ENCODE peak calls at places on chromosomes 11 and 22, in six cellular contexts. C is heart left ventricle; F is kidney; E is uterus; G is astrocyte of the spinal cord; Q is activated CD8-positive, alpha-beta T cell treated with anti-CD3 and anti-CD28 coated beads for 36 hours. A is an unnamed sample.

GRCh38 chr11:134459246-134460043 is 47.4 kb upstream of the B3GAT1 start:
- DNase-seq in C (no peak), E (no peak), Q (no peak), F (no peak), G (no peak), A (no peak)

GRCh38 chr11:77353131-77353530 is 51.6 kb upstream of the GDPD4 start:
- DNase-seq in G (no peak), C (no peak), E (no peak), F (no peak), Q (no peak), A (no peak)

GRCh38 chr11:35337136-35337918 is 82.0 kb downstream of the SLC1A2 start:
- DNase-seq in F (no peak), E (no peak), G (peak; percentile 98), Q (peak; percentile 40), C (no peak), A (no peak)

GRCh38 chr11:6618117-6619020 is 853 bp downstream of the TPP1 start:
- DNase-seq in Q (peak; percentile 80), E (peak; percentile 89), G (peak; percentile 72), C (no peak), F (peak; percentile 82), A (no peak)

GRCh38 chr11:124602193-124602592 is 9.0 kb upstream of the PANX3 start:
- DNase-seq in F (no peak), G (peak; percentile 25), E (no peak), C (no peak), Q (no peak), A (no peak)

GRCh38 chr11:848380-848931 is 5.8 kb downstream of the TSPAN4 start:
- DNase-seq in E (no peak), G (no peak), Q (peak; percentile 74), F (no peak), C (no peak), A (no peak)

GRCh38 chr11:2144549-2145220 is 5.5 kb upstream of the IGF2 start:
- DNase-seq in E (no peak), C (no peak), F (no peak), G (no peak), Q (no peak), A (no peak)

GRCh38 chr22:45010532-45010900 is 711 bp upstream of the PHF21B start:
- DNase-seq in G (no peak), C (no peak), E (no peak), Q (no peak), F (peak; percentile 33), A (no peak)

GRCh38 chr11:75262436-75262835 is 21.9 kb downstream of the TPBGL start:
- DNase-seq in F (peak; percentile 25), G (no peak), Q (no peak), E (peak; percentile 6), C (no peak), A (no peak)

GRCh38 chr22:35961480-35961902 is 67.1 kb downstream of the RBFOX2 start:
- DNase-seq in Q (no peak), E (peak; percentile 73), C (no peak), F (peak; percentile 51), G (peak; percentile 82), A (no peak)

GRCh38 chr11:7600205-7600775 is 73.0 kb downstream of the CYB5R2 start:
- DNase-seq in C (no peak), F (no peak), Q (no peak), G (no peak), E (no peak), A (no peak)

GRCh38 chr22:49586244-49586748 is 241.4 kb downstream of the BRD1 start:
- DNase-seq in E (no peak), Q (no peak), G (no peak), C (no peak), F (peak; percentile 58), A (no peak)

GRCh38 chr11:63489879-63490278 is 1.1 kb downstream of the PLAAT5 start:
- DNase-seq in C (no peak), F (no peak), G (peak; percentile 67), Q (no peak), E (no peak), A (no peak)

GRCh38 chr11:86116386-86116726 is 47.5 kb upstream of the PICALM start:
- DNase-seq in E (no peak), Q (peak; percentile 62), C (no peak), G (peak; percentile 89), F (no peak), A (peak; percentile 43)

GRCh38 chr22:36432592-36433317 is 45.0 kb upstream of the MYH9 start:
- DNase-seq in Q (no peak), E (no peak), G (peak; percentile 49), C (no peak), F (no peak), A (no peak)

GRCh38 chr22:44567846-44568493 is 69.9 kb upstream of the RTL6 start:
- DNase-seq in E (no peak), G (peak; percentile 27), C (peak; percentile 70), F (no peak), Q (peak; percentile 63), A (no peak)

GRCh38 chr11:101715281-101715680 is 131.5 kb upstream of the TRPC6 start:
- DNase-seq in E (no peak), C (no peak), G (no peak), F (no peak), Q (no peak), A (no peak)

GRCh38 chr22:19038164-19038546 is 84.1 kb downstream of the DGCR2 start:
- DNase-seq in C (peak; percentile 43), E (no peak), Q (no peak), G (no peak), F (peak; percentile 43), A (no peak)

GRCh38 chr22:19035474-19036228 is 86.6 kb downstream of the DGCR2 start:
- DNase-seq in G (no peak), Q (no peak), C (no peak), E (no peak), F (peak; percentile 68), A (no peak)

GRCh38 chr22:19036229-19036522 is 86.0 kb downstream of the DGCR2 start:
- DNase-seq in E (no peak), F (no peak), C (no peak), Q (no peak), G (no peak), A (no peak)

GRCh38 chr22:19037282-19038163 is 84.7 kb downstream of the DGCR2 start:
- DNase-seq in E (no peak), G (no peak), F (peak; percentile 61), C (peak; percentile 44), Q (no peak), A (no peak)

DNA sequence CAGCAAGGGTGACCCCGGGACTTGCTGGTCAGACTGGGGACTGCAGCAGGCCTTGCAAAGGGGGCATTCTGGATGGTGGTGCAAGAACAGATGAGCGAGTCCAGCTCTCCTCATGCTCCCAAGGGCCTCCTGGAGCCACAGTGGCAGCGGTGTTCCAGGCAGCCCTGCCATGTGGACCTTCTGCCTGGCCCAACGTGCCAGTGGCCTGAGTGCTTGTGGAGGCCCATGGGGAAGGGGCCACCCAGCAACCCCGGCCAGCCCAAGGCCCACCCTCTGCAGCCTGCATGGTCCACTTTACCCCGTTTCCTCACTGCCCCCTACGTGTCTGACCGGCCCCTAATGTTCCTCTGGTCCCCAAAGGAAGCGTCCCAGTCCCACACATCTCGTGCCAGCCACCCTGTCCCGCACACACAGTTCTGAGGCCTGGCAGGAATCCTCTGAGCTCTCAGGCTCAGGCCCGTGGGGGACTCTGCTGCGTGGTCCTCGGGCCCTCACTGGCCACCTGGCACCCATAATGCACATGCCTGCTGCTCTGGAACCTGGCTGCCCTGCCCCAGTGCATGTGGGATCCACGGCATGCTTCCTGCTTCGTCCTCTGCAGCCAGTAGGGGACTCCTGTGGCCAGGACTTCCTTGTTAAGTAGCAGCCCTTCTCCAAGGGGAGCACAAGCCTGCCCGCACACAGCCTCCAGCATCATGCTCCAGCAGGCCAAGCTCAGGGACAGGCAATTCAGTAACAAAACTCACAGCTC is 85.5 kb downstream of the DGCR2 start:
- DNase-seq in F (peak; percentile 67), G (no peak), C (peak; percentile 58), Q (no peak), E (no peak), A (no peak)
- TF ChIP-seq CTCF in F (no peak), G (peak; percentile 16), C (no peak), Q (no peak), E (no peak), A (no peak)

DNA sequence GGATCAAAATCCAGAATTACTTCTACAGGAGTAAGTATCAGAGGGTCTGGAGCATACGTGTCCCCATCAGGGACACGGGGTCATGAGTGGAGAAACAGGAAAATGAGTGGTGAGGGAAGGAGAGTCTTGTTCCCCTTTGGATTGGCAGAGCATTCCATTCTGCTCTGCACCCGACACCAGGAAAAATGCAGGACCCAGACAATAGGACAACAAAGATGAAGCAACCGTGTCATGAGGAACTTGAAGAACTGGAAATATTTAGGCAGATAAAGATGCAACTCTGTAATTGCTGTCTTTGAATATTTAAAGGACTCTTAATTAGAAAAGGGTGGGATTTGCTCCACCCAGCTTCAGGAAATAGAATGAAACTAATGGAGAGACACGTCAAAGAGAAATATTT is 89.0 kb upstream of the BLID start:
- DNase-seq in G (no peak), Q (no peak), F (no peak), C (no peak), E (no peak), A (no peak)
- TF ChIP-seq CTCF in G (no peak), Q (no peak), F (no peak), C (no peak), E (no peak), A (no peak)

DNA sequence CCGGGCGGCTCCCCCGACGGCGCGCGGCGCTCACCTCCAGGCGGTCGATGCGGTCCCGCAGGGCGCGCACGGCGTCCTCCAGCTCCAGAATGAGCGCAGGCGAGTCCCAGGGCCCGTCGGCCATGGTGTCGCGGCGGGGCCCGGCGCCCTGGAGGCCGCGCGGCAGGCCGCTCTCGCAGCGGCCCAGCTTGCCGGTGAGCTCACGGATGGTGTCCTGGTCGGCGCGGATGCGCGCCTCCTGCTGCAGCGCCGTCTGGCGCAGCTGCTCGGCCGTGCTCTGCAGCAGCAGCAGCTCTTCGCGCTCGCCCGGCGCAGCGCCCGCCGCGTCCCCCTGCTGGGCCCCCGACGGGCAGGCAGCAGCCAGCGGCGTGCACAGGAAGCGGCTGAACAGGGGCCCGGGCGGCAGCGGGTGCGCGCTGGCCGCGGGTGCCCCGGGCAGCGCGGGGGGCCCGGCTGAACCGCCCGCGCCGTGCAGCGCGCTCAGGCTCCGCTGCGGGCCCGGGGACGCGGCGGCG is 570 bp downstream of the NPTXR start:
- DNase-seq in C (peak; percentile 77), F (no peak), G (peak; percentile 69), E (peak; percentile 41), Q (peak; percentile 63), A (no peak)
- TF ChIP-seq CTCF in C (peak; percentile 16), F (peak; percentile 13), G (peak; percentile 33), E (no peak), Q (peak; percentile 38), A (peak; percentile 19)

GRCh38 chr11:132301900-132302299 is 931.5 kb downstream of the NTM start:
- DNase-seq in Q (no peak), C (no peak), E (no peak), G (no peak), F (no peak), A (no peak)

GRCh38 chr11:132301465-132301864 is 931.0 kb downstream of the NTM start:
- DNase-seq in E (no peak), F (no peak), G (no peak), Q (no peak), C (no peak), A (no peak)

GRCh38 chr11:132296946-132297610 is 926.7 kb downstream of the NTM start:
- DNase-seq in F (no peak), C (no peak), Q (no peak), E (no peak), G (no peak), A (no peak)

DNA sequence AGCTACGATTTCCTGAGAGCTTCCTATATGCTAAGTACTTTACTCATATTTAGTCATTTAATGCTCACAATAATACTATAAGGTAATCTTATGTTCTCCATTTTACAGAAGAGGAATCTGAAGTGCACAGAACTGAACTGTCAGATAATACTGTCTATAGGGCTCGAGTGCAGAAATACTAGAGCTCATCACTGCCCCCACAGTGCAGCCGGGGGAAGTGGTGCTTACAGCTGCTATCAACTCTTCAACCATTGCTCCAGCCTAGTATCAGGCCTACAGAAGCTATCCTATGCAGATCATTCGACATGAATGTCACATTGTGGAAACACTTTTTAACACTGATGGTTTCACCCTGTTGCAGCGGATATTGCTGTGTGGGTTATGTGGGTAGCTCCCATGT is 929.9 kb downstream of the NTM start:
- DNase-seq in G (no peak), Q (no peak), C (no peak), E (no peak), F (no peak), A (peak; percentile 15)
- TF ChIP-seq CTCF in G (peak; percentile 54), Q (no peak), C (no peak), E (no peak), F (no peak), A (peak; percentile 63)